ENCODE peak calls at places on chromosomes 6 and 20, in ten cellular contexts. One of them, this sample, is unnamed.

GRCh38 chr6:108250240-108250866 is 10.5 kb downstream of the SNX3 start:
- DNase-seq in amniotic stem cell: no peak
- DNase-seq in fibroblast of mammary gland: peak; percentile 44
- DNase-seq in pons: no peak
- DNase-seq in psoas muscle: no peak
- DNase-seq in AG04450: no peak
- DNase-seq in AG09309: no peak
- DNase-seq in KBM-7: peak; percentile 75
- DNase-seq in skeletal muscle cell: peak; percentile 1
- DNase-seq in hepatic stellate cell: no peak
- DNase-seq in this sample: no peak

GRCh38 chr20:15155848-15156401 is 818.5 kb upstream of the FLRT3 start:
- DNase-seq in amniotic stem cell: no peak
- DNase-seq in AG09309: no peak
- DNase-seq in psoas muscle: no peak
- DNase-seq in KBM-7: no peak
- DNase-seq in hepatic stellate cell: no peak
- DNase-seq in skeletal muscle cell: no peak
- DNase-seq in fibroblast of mammary gland: no peak
- DNase-seq in AG04450: no peak
- DNase-seq in pons: no peak
- DNase-seq in this sample: no peak

GRCh38 chr6:130178692-130179091 is 44.1 kb downstream of the SAMD3 start:
- DNase-seq in fibroblast of mammary gland: peak; percentile 89
- DNase-seq in skeletal muscle cell: peak; percentile 84
- DNase-seq in AG09309: peak; percentile 64
- DNase-seq in psoas muscle: no peak
- DNase-seq in AG04450: peak; percentile 74
- DNase-seq in KBM-7: no peak
- DNase-seq in hepatic stellate cell: peak; percentile 72
- DNase-seq in amniotic stem cell: peak; percentile 65
- DNase-seq in pons: no peak
- DNase-seq in this sample: peak; percentile 51

GRCh38 chr20:29878281-29878741 is 1379.2 kb upstream of the DEFB115 start:
- DNase-seq in hepatic stellate cell: no peak
- DNase-seq in skeletal muscle cell: no peak
- DNase-seq in AG09309: no peak
- DNase-seq in fibroblast of mammary gland: no peak
- DNase-seq in AG04450: no peak
- DNase-seq in pons: peak; percentile 21
- DNase-seq in amniotic stem cell: no peak
- DNase-seq in KBM-7: no peak
- DNase-seq in psoas muscle: no peak
- DNase-seq in this sample: no peak

GRCh38 chr6:162620067-162620466 is 107.5 kb downstream of the PRKN start:
- DNase-seq in amniotic stem cell: no peak
- DNase-seq in AG04450: no peak
- DNase-seq in KBM-7: peak; percentile 9
- DNase-seq in AG09309: no peak
- DNase-seq in psoas muscle: no peak
- DNase-seq in hepatic stellate cell: no peak
- DNase-seq in fibroblast of mammary gland: no peak
- DNase-seq in skeletal muscle cell: no peak
- DNase-seq in pons: no peak
- DNase-seq in this sample: no peak

GRCh38 chr20:36591854-36592641 is 13.5 kb upstream of the RAB5IF start:
- DNase-seq in skeletal muscle cell: no peak
- DNase-seq in KBM-7: no peak
- DNase-seq in AG04450: no peak
- DNase-seq in pons: peak; percentile 43
- DNase-seq in amniotic stem cell: no peak
- DNase-seq in hepatic stellate cell: no peak
- DNase-seq in AG09309: no peak
- DNase-seq in fibroblast of mammary gland: peak; percentile 38
- DNase-seq in psoas muscle: no peak
- DNase-seq in this sample: no peak

GRCh38 chr6:45721665-45722064 is 294.0 kb downstream of the CLIC5 start:
- DNase-seq in AG09309: no peak
- DNase-seq in pons: no peak
- DNase-seq in fibroblast of mammary gland: no peak
- DNase-seq in AG04450: no peak
- DNase-seq in psoas muscle: no peak
- DNase-seq in amniotic stem cell: no peak
- DNase-seq in hepatic stellate cell: no peak
- DNase-seq in skeletal muscle cell: no peak
- DNase-seq in KBM-7: no peak
- DNase-seq in this sample: no peak

GRCh38 chr6:28896505-28897392 is 27.0 kb downstream of the TRIM27 start:
- DNase-seq in pons: peak; percentile 69
- DNase-seq in amniotic stem cell: peak; percentile 52
- DNase-seq in AG09309: no peak
- DNase-seq in fibroblast of mammary gland: peak; percentile 54
- DNase-seq in KBM-7: peak; percentile 79
- DNase-seq in hepatic stellate cell: peak; percentile 49
- DNase-seq in skeletal muscle cell: no peak
- DNase-seq in AG04450: no peak
- DNase-seq in psoas muscle: peak; percentile 54
- DNase-seq in this sample: peak; percentile 17

GRCh38 chr20:36720510-36720909 is 25.4 kb downstream of the NDRG3 start:
- DNase-seq in AG04450: no peak
- DNase-seq in amniotic stem cell: no peak
- DNase-seq in KBM-7: no peak
- DNase-seq in psoas muscle: no peak
- DNase-seq in skeletal muscle cell: no peak
- DNase-seq in hepatic stellate cell: no peak
- DNase-seq in fibroblast of mammary gland: peak; percentile 67
- DNase-seq in AG09309: no peak
- DNase-seq in pons: no peak
- DNase-seq in this sample: no peak

GRCh38 chr6:6003334-6004146 is 3.2 kb downstream of the NRN1 start:
- DNase-seq in fibroblast of mammary gland: peak; percentile 62
- DNase-seq in AG09309: no peak
- DNase-seq in skeletal muscle cell: no peak
- DNase-seq in AG04450: no peak
- DNase-seq in KBM-7: peak; percentile 78
- DNase-seq in pons: no peak
- DNase-seq in psoas muscle: no peak
- DNase-seq in amniotic stem cell: no peak
- DNase-seq in hepatic stellate cell: no peak
- DNase-seq in this sample: no peak

GRCh38 chr6:125357515-125358256 is 55.9 kb upstream of the HDDC2 start:
- DNase-seq in amniotic stem cell: no peak
- DNase-seq in fibroblast of mammary gland: no peak
- DNase-seq in AG09309: no peak
- DNase-seq in KBM-7: peak; percentile 8
- DNase-seq in AG04450: no peak
- DNase-seq in psoas muscle: no peak
- DNase-seq in pons: peak; percentile 16
- DNase-seq in hepatic stellate cell: no peak
- DNase-seq in skeletal muscle cell: no peak
- DNase-seq in this sample: no peak

GRCh38 chr6:160431231-160431630 is 83.1 kb downstream of the SLC22A3 start:
- DNase-seq in skeletal muscle cell: peak; percentile 99
- DNase-seq in hepatic stellate cell: no peak
- DNase-seq in AG09309: peak; percentile 63
- DNase-seq in psoas muscle: peak; percentile 53
- DNase-seq in amniotic stem cell: no peak
- DNase-seq in AG04450: peak; percentile 82
- DNase-seq in fibroblast of mammary gland: peak; percentile 99
- DNase-seq in pons: no peak
- DNase-seq in KBM-7: no peak
- DNase-seq in this sample: peak; percentile 44

GRCh38 chr6:139778688-139779087 is 404.2 kb upstream of the CITED2 start:
- DNase-seq in AG09309: peak; percentile 13
- DNase-seq in skeletal muscle cell: peak; percentile 16
- DNase-seq in pons: no peak
- DNase-seq in KBM-7: no peak
- DNase-seq in amniotic stem cell: no peak
- DNase-seq in psoas muscle: no peak
- DNase-seq in fibroblast of mammary gland: peak; percentile 35
- DNase-seq in AG04450: no peak
- DNase-seq in hepatic stellate cell: peak; percentile 14
- DNase-seq in this sample: no peak